ENCODE peak calls at places on chromosomes 2 and 18, in seven cellular contexts. I, G, Q, B, H, U and D are unnamed samples.

GRCh38 chr2:74514368-74515270 is at the start of gene TLX2:
- DNase-seq in I (no peak), Q (peak), G (no peak), H (peak), B (no peak), U (no peak), D (no peak)

GRCh38 chr18:48693625-48694262 is 154.9 kb downstream of the CTIF start:
- DNase-seq in U (no peak), B (no peak), G (peak), I (no peak), Q (no peak), H (no peak), D (peak)

GRCh38 chr18:1014496-1014895 is 109.8 kb downstream of the ADCYAP1 start:
- DNase-seq in G (no peak), B (peak), U (no peak), Q (no peak), I (no peak), H (no peak), D (peak)

GRCh38 chr2:158926478-158926948 is 41.9 kb upstream of the TANC1 start:
- DNase-seq in Q (no peak), B (no peak), I (no peak), H (no peak), U (no peak), G (peak), D (peak)

GRCh38 chr18:58314284-58314683 is 270.3 kb downstream of the NEDD4L start:
- DNase-seq in U (peak), H (no peak), B (peak), G (peak), I (no peak), Q (no peak), D (peak)

GRCh38 chr2:88201811-88202169 is 31.6 kb downstream of the THNSL2 start:
- DNase-seq in G (no peak), I (no peak), H (no peak), U (no peak), B (peak), Q (no peak), D (no peak)

GRCh38 chr2:99066075-99066557 is 75.4 kb upstream of the C2orf15 start:
- DNase-seq in G (peak), Q (no peak), I (peak), H (no peak), B (peak), U (peak), D (peak)

GRCh38 chr2:241412144-241412543 is 56.1 kb downstream of the FARP2 start:
- DNase-seq in I (no peak), U (no peak), B (no peak), G (peak), Q (no peak), H (no peak), D (peak)

GRCh38 chr2:46332686-46333281 is 35.6 kb downstream of the EPAS1 start:
- DNase-seq in H (no peak), U (no peak), G (peak), I (no peak), Q (no peak), B (no peak), D (peak)

GRCh38 chr18:52499018-52499417 is 159.0 kb downstream of the DCC start:
- DNase-seq in H (no peak), I (no peak), G (no peak), B (no peak), U (no peak), Q (no peak), D (no peak)

GRCh38 chr2:13819896-13820295 is 812.6 kb upstream of the LRATD1 start:
- DNase-seq in I (no peak), G (no peak), U (peak), H (no peak), B (peak), Q (no peak), D (peak)

GRCh38 chr2:72173640-72174321 is 26.1 kb upstream of the CYP26B1 start:
- DNase-seq in G (peak), U (no peak), H (no peak), I (no peak), Q (no peak), B (peak), D (peak)

GRCh38 chr2:233202531-233202944 is 48.9 kb upstream of the ATG16L1 start:
- DNase-seq in G (no peak), Q (no peak), I (no peak), U (no peak), B (no peak), H (no peak), D (no peak)

GRCh38 chr18:34222396-34223163 is 2.1 kb downstream of the NOL4 start:
- DNase-seq in Q (peak), G (no peak), U (no peak), B (peak), I (no peak), H (peak), D (peak)

GRCh38 chr2:100677611-100678185 is 114.9 kb downstream of the PDCL3 start:
- DNase-seq in Q (no peak), H (no peak), G (no peak), B (no peak), U (no peak), I (no peak), D (no peak)

GRCh38 chr2:238423561-238424312 is 3.0 kb upstream of the ASB1 start:
- DNase-seq in Q (no peak), G (peak), H (no peak), B (no peak), U (no peak), I (no peak), D (no peak)

GRCh38 chr18:41965856-41966255 is 10.8 kb downstream of the PIK3C3 start:
- DNase-seq in I (no peak), Q (no peak), U (peak), G (no peak), B (no peak), H (no peak), D (no peak)

GRCh38 chr2:147623328-147623727 is 221.5 kb upstream of the ACVR2A start:
- DNase-seq in I (no peak), B (no peak), G (no peak), Q (no peak), H (no peak), U (no peak), D (no peak)

GRCh38 chr18:34942276-34942675 is 98.9 kb upstream of the MAPRE2 start:
- DNase-seq in B (peak), H (no peak), U (no peak), G (peak), I (no peak), Q (no peak), D (peak)

GRCh38 chr18:24270937-24271380 is 126.7 kb downstream of the OSBPL1A start:
- DNase-seq in B (peak), Q (no peak), H (no peak), U (no peak), I (peak), G (peak), D (peak)

GRCh38 chr2:233758849-233759248 is 1.2 kb upstream of the UGT1A1 start:
- DNase-seq in G (peak), I (no peak), H (no peak), B (peak), Q (no peak), U (no peak), D (no peak)

GRCh38 chr2:1869987-1870386 is 125.7 kb upstream of the PXDN start:
- DNase-seq in I (no peak), G (no peak), U (no peak), B (no peak), Q (no peak), H (no peak), D (no peak)

GRCh38 chr2:100674671-100675070 is 111.9 kb downstream of the PDCL3 start:
- DNase-seq in G (no peak), Q (no peak), U (no peak), H (no peak), I (no peak), B (no peak), D (no peak)

GRCh38 chr2:164560181-164560792 is 61.0 kb downstream of the GRB14 start:
- DNase-seq in B (peak), U (no peak), G (peak), I (peak), H (no peak), Q (no peak), D (peak)

GRCh38 chr2:54945401-54946219 is 104.6 kb downstream of the RTN4 start:
- DNase-seq in H (no peak), G (peak), I (no peak), Q (no peak), U (no peak), B (peak), D (peak)

GRCh38 chr18:58135170-58135569 is 91.1 kb downstream of the NEDD4L start:
- DNase-seq in B (no peak), U (no peak), Q (no peak), I (no peak), H (no peak), G (peak), D (peak)

GRCh38 chr2:191478754-191479679 is 198.9 kb upstream of the NABP1 start:
- DNase-seq in I (peak), Q (no peak), U (no peak), B (peak), G (peak), H (no peak), D (no peak)

GRCh38 chr2:215624423-215624829 is 188.6 kb upstream of the FN1 start:
- DNase-seq in G (peak), I (no peak), U (no peak), Q (no peak), H (no peak), B (peak), D (peak)

GRCh38 chr2:95234286-95234785 is 27.0 kb downstream of the ZNF892 start:
- DNase-seq in Q (no peak), B (no peak), U (no peak), G (no peak), I (no peak), H (no peak), D (no peak)

GRCh38 chr2:206241767-206242166 is 32.7 kb upstream of the ZDBF2 start:
- DNase-seq in U (no peak), Q (no peak), H (no peak), B (no peak), I (no peak), G (no peak), D (no peak)

GRCh38 chr2:104936504-104936903 is 82.6 kb downstream of the POU3F3 start:
- DNase-seq in I (no peak), Q (no peak), H (no peak), B (no peak), G (no peak), U (no peak), D (no peak)

GRCh38 chr2:102758433-102758832 is 3.4 kb upstream of the TMEM182 start:
- DNase-seq in B (no peak), I (no peak), U (no peak), G (no peak), Q (no peak), H (no peak), D (no peak)

GRCh38 chr2:235940330-235940729 is 227.9 kb downstream of the GBX2 start:
- DNase-seq in U (peak), I (no peak), Q (no peak), H (no peak), G (peak), B (peak), D (peak)

GRCh38 chr2:74877781-74878433 is 44.0 kb downstream of the HK2 start:
- DNase-seq in H (no peak), Q (no peak), U (no peak), G (no peak), I (no peak), B (no peak), D (no peak)

GRCh38 chr2:178069551-178069950 is 3.0 kb downstream of the PDE11A start:
- DNase-seq in I (no peak), U (no peak), G (no peak), H (no peak), Q (no peak), B (peak), D (no peak)

GRCh38 chr2:60706021-60706420 is 50.0 kb upstream of the PAPOLG start:
- DNase-seq in B (no peak), I (no peak), U (no peak), G (peak), H (no peak), Q (no peak), D (no peak)

GRCh38 chr2:195590866-195591215 is 66.2 kb upstream of the SLC39A10 start:
- DNase-seq in Q (no peak), B (no peak), I (no peak), U (no peak), G (no peak), H (no peak), D (peak)

GRCh38 chr2:187658952-187659525 is 104.8 kb upstream of the TFPI start:
- DNase-seq in U (no peak), B (peak), Q (peak), G (peak), H (no peak), I (peak), D (peak)

GRCh38 chr2:187654535-187654934 is 100.3 kb upstream of the TFPI start:
- DNase-seq in H (no peak), B (no peak), U (no peak), Q (peak), I (no peak), G (no peak), D (no peak)

GRCh38 chr2:187656123-187656522 is 101.9 kb upstream of the TFPI start:
- DNase-seq in I (no peak), B (no peak), Q (no peak), H (no peak), U (no peak), G (no peak), D (no peak)

DNA sequence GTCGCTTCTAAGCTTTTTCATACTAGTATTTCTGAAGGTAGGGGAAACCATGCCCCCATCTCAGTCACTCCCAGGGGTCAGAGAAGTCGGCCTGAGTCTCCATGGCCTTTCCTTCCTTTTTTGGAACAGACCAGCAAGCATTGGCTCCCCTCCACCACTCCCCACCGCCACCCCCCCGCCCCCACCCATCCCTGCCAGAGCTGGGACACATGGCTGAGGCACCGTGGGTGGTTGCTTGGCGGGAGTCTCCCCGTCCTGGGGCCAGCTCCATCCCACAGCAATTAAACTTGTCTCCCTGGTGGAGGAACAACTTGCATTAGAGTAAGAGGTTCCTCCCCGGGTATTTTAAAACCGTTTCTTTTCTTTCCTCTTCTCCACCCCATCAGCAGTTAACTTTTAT is 100.8 kb upstream of the TFPI start:
- DNase-seq in U (no peak), Q (peak), I (no peak), G (no peak), H (no peak), B (no peak), D (no peak)
- H3K4me2 ChIP-seq in U (no peak), Q (no peak), I (no peak), G (no peak), H (no peak), B (no peak), D (no peak)

GRCh38 chr2:189128961-189129360 is 50.6 kb downstream of the COL5A2 start:
- DNase-seq in U (no peak), I (no peak), B (no peak), Q (no peak), H (no peak), G (no peak), D (no peak)

GRCh38 chr2:189137519-189137918 is 42.0 kb downstream of the COL5A2 start:
- DNase-seq in G (no peak), Q (no peak), B (no peak), H (no peak), I (no peak), U (no peak), D (no peak)

GRCh38 chr2:189129971-189130370 is 49.6 kb downstream of the COL5A2 start:
- DNase-seq in Q (no peak), G (peak), H (no peak), U (no peak), I (no peak), B (no peak), D (peak)

GRCh38 chr2:189131986-189132385 is 47.6 kb downstream of the COL5A2 start:
- DNase-seq in U (no peak), I (no peak), B (no peak), Q (no peak), G (no peak), H (no peak), D (no peak)

DNA sequence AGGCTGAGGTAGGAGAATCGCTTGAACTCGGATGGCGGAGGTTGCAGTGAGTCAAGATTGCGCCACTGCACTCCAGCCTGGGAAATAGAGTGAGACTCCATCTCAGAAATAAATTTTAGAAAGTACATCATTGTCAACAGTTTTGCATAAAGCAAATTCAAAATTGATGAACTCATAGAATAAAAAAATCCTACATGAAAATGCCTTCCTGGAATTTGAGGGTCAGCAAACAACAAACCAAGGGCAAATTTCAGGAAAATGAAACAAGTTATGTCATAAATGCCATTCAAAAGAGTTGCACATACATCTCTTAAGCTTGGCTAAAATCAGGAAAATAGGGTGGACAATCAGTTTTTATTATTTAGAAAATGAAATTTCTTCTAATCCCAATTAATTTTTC is 45.1 kb downstream of the COL5A2 start:
- DNase-seq in B (no peak), G (no peak), I (no peak), Q (no peak), U (no peak), H (no peak), D (no peak)
- H2BK120ac ChIP-seq in B (no peak), G (no peak), I (no peak), Q (no peak), U (no peak), H (no peak), D (no peak)

GRCh38 chr2:160225722-160226121 is 25.6 kb upstream of the ITGB6 start:
- DNase-seq in G (no peak), U (no peak), H (no peak), I (no peak), B (no peak), Q (no peak), D (no peak)

GRCh38 chr2:160222546-160223281 is 22.6 kb upstream of the ITGB6 start:
- DNase-seq in I (no peak), G (no peak), Q (no peak), H (no peak), U (no peak), B (no peak), D (no peak)

GRCh38 chr2:160224060-160224459 is 24.0 kb upstream of the ITGB6 start:
- DNase-seq in U (peak), G (peak), Q (no peak), I (no peak), B (peak), H (no peak), D (peak)

GRCh38 chr2:160223560-160223959 is 23.5 kb upstream of the ITGB6 start:
- DNase-seq in U (peak), I (no peak), H (no peak), G (no peak), B (peak), Q (no peak), D (no peak)

DNA sequence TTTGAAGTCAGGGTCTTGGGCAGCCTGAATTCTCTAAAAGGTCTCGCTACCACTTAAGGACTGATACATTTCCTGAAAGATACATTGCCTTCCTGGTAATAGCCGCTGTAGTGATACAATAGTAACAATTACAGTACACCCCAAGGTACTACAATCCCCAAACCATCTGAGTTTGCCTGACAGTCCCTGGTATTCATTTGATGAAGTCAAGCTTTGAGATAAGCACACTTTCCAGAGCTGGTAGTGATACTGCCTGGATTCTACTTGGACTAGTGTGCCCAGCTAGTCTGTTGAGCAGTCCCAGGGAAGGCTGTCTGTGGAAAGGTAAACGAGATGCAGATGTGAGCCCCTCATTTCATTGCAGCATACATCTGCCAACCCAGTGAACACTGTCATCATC is 24.4 kb upstream of the ITGB6 start:
- DNase-seq in H (no peak), U (no peak), B (no peak), G (no peak), Q (no peak), I (no peak), D (no peak)
- H3K4me2 ChIP-seq in H (no peak), U (no peak), B (no peak), G (peak), Q (no peak), I (no peak), D (no peak)

DNA sequence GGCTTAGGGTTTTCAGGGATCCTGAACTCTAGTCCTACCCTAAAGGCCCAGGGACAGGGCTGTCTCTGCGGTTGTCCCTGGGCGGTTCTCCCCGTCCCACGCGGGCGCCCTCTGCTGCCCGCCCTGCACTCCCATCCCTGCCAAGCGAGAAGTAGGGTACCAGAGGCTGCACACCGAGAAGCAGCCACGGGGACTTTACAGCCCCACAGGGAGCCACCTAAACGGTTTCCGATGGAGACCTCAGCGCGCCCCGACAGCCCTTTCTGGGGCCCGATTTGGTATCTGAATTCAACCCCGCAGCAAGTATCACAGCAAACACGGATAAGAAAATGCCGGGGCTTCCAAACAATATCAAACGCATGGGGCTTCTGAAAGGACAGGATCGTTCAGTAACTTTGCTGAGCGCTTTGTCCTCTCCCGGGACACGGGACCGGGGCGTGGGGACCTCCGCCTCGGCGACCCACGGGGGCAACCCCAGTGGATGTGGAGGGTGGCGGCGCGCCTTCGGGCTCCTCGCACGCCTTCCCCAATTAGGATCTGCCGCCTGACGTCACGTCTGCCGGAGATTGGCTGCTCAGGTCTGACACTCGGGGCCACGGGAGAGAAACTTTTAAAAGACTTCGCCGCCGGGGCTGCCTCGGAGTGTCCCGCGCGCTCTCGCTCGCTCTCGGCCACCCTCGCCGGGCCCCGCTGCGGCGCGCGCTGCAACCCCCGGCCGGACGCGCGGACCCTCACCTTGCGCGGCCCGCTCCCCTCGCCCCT is at the start of gene LTBP1:
- DNase-seq in U (peak), B (peak), G (peak), H (peak), Q (peak), I (peak), D (peak)
- H2BK120ac ChIP-seq in U (peak), B (peak), G (peak), H (no peak), Q (no peak), I (peak), D (peak)

DNA sequence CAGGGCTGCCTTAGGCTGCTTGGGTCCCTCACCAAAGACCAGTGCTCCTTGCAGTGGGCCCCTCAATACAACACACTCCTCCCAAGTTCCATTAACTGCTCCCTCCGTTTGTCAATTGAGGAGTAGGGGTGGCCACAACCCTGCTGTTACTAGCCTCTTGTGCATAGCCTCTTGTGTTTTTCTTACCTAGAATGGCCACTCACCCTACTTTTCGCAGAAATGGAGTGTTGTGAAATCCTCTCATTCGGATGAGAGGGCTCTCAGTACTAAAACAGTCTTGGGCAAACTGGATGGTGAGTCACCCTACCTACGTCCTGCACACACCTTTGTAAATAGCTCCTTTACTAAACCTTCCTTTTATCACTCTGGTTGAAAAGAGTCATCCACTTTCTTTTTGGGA is 253.9 kb downstream of the OSR1 start:
- DNase-seq in I (no peak), G (no peak), U (peak), Q (no peak), B (no peak), H (no peak), D (no peak)
- H3K4me2 ChIP-seq in I (no peak), G (no peak), U (no peak), Q (no peak), B (no peak), H (no peak), D (no peak)

GRCh38 chr18:13520741-13521140 is 205.6 kb downstream of the FAM210A start:
- DNase-seq in U (no peak), I (no peak), Q (no peak), H (no peak), G (no peak), B (no peak), D (no peak)
- H2BK120ac ChIP-seq in U (no peak), I (no peak), Q (no peak), H (no peak), G (no peak), B (no peak), D (no peak)